ENCODE peak calls at places on chromosomes 3 and 15, in five cellular contexts. One of them, this sample, is unnamed.

GRCh38 chr15:48833526-48833925 is 22.7 kb upstream of the CEP152 start:
- DNase-seq in OCI-LY7: no peak
- DNase-seq in neuronal stem cell: no peak
- DNase-seq in kidney: no peak
- DNase-seq in small intestine: no peak
- DNase-seq in this sample: no peak

GRCh38 chr3:52046186-52046913 is 10.0 kb downstream of the DUSP7 start:
- DNase-seq in OCI-LY7: no peak
- DNase-seq in small intestine: no peak
- DNase-seq in neuronal stem cell: no peak
- DNase-seq in kidney: peak
- DNase-seq in this sample: no peak

GRCh38 chr15:44045661-44046060 is 149.4 kb downstream of the FRMD5 start:
- DNase-seq in kidney: no peak
- DNase-seq in OCI-LY7: no peak
- DNase-seq in neuronal stem cell: no peak
- DNase-seq in small intestine: no peak
- DNase-seq in this sample: no peak

GRCh38 chr3:172836390-172836997 is 86.0 kb downstream of the ECT2 start:
- DNase-seq in OCI-LY7: peak
- DNase-seq in neuronal stem cell: peak
- DNase-seq in kidney: no peak
- DNase-seq in small intestine: peak
- DNase-seq in this sample: peak

GRCh38 chr3:126300761-126301481 is 56.3 kb downstream of the KLF15 start:
- DNase-seq in small intestine: peak
- DNase-seq in OCI-LY7: no peak
- DNase-seq in neuronal stem cell: no peak
- DNase-seq in kidney: no peak
- DNase-seq in this sample: no peak

GRCh38 chr3:14797731-14798130 is 21.0 kb upstream of the FGD5 start:
- DNase-seq in OCI-LY7: no peak
- DNase-seq in neuronal stem cell: no peak
- DNase-seq in small intestine: no peak
- DNase-seq in kidney: no peak
- DNase-seq in this sample: no peak

GRCh38 chr3:112531358-112531781 is 30.4 kb downstream of the ATG3 start:
- DNase-seq in OCI-LY7: peak
- DNase-seq in small intestine: peak
- DNase-seq in kidney: no peak
- DNase-seq in neuronal stem cell: peak
- DNase-seq in this sample: no peak

GRCh38 chr15:90774731-90775521 is 57.8 kb downstream of the BLM start:
- DNase-seq in kidney: no peak
- DNase-seq in neuronal stem cell: no peak
- DNase-seq in OCI-LY7: no peak
- DNase-seq in small intestine: peak
- DNase-seq in this sample: no peak

GRCh38 chr15:74573987-74574386 is 33.0 kb downstream of the ARID3B start:
- DNase-seq in neuronal stem cell: no peak
- DNase-seq in OCI-LY7: no peak
- DNase-seq in kidney: no peak
- DNase-seq in small intestine: no peak
- DNase-seq in this sample: no peak

GRCh38 chr3:170470063-170471006 is 51.7 kb downstream of the CLDN11 start:
- DNase-seq in small intestine: peak
- DNase-seq in OCI-LY7: no peak
- DNase-seq in neuronal stem cell: no peak
- DNase-seq in kidney: no peak
- DNase-seq in this sample: no peak

GRCh38 chr3:94374439-94375161 is 311.7 kb downstream of the NSUN3 start:
- DNase-seq in neuronal stem cell: no peak
- DNase-seq in kidney: no peak
- DNase-seq in small intestine: no peak
- DNase-seq in OCI-LY7: no peak
- DNase-seq in this sample: no peak

GRCh38 chr15:45640610-45641009 is 5.8 kb downstream of the SQOR start:
- DNase-seq in neuronal stem cell: no peak
- DNase-seq in OCI-LY7: no peak
- DNase-seq in kidney: no peak
- DNase-seq in small intestine: peak
- DNase-seq in this sample: no peak

GRCh38 chr3:14235003-14235876 is 56.6 kb downstream of the LSM3 start:
- DNase-seq in OCI-LY7: no peak
- DNase-seq in neuronal stem cell: no peak
- DNase-seq in kidney: no peak
- DNase-seq in small intestine: peak
- DNase-seq in this sample: peak

GRCh38 chr3:39781632-39782031 is 27.8 kb upstream of the MYRIP start:
- DNase-seq in neuronal stem cell: no peak
- DNase-seq in kidney: no peak
- DNase-seq in OCI-LY7: no peak
- DNase-seq in small intestine: no peak
- DNase-seq in this sample: no peak

GRCh38 chr15:63994073-63994600 is 52.1 kb downstream of the DAPK2 start:
- DNase-seq in OCI-LY7: no peak
- DNase-seq in neuronal stem cell: no peak
- DNase-seq in kidney: no peak
- DNase-seq in small intestine: no peak
- DNase-seq in this sample: no peak

GRCh38 chr3:155327430-155327829 is 33.9 kb upstream of the STRIT1 start:
- DNase-seq in small intestine: no peak
- DNase-seq in kidney: no peak
- DNase-seq in neuronal stem cell: no peak
- DNase-seq in OCI-LY7: no peak
- DNase-seq in this sample: no peak

GRCh38 chr3:123430266-123430665 is 18.6 kb downstream of the ADCY5 start:
- DNase-seq in OCI-LY7: no peak
- DNase-seq in neuronal stem cell: no peak
- DNase-seq in kidney: no peak
- DNase-seq in small intestine: no peak
- DNase-seq in this sample: no peak

GRCh38 chr15:82571722-82572222 is 31.5 kb upstream of the RPS17 start:
- DNase-seq in small intestine: no peak
- DNase-seq in neuronal stem cell: peak
- DNase-seq in OCI-LY7: no peak
- DNase-seq in kidney: peak
- DNase-seq in this sample: peak

GRCh38 chr15:61879219-61879618 is 181.0 kb downstream of the VPS13C start:
- DNase-seq in OCI-LY7: no peak
- DNase-seq in neuronal stem cell: no peak
- DNase-seq in small intestine: peak
- DNase-seq in kidney: peak
- DNase-seq in this sample: no peak

GRCh38 chr3:31106204-31106603 is 211.7 kb upstream of the GADL1 start:
- DNase-seq in kidney: no peak
- DNase-seq in neuronal stem cell: no peak
- DNase-seq in small intestine: no peak
- DNase-seq in OCI-LY7: peak
- DNase-seq in this sample: no peak

GRCh38 chr3:183472155-183472554 is 43.7 kb upstream of the MCF2L2 start:
- DNase-seq in kidney: no peak
- DNase-seq in neuronal stem cell: no peak
- DNase-seq in OCI-LY7: no peak
- DNase-seq in small intestine: no peak
- DNase-seq in this sample: no peak

GRCh38 chr15:63233667-63234419 is 43.6 kb upstream of the APH1B start:
- DNase-seq in small intestine: no peak
- DNase-seq in neuronal stem cell: no peak
- DNase-seq in kidney: no peak
- DNase-seq in OCI-LY7: no peak
- DNase-seq in this sample: no peak

GRCh38 chr3:184234224-184234623 is 4.8 kb downstream of the VWA5B2 start:
- DNase-seq in OCI-LY7: peak
- DNase-seq in neuronal stem cell: no peak
- DNase-seq in kidney: peak
- DNase-seq in small intestine: no peak
- DNase-seq in this sample: no peak

GRCh38 chr3:194841515-194841841 is 155.8 kb downstream of the FAM43A start:
- DNase-seq in neuronal stem cell: no peak
- DNase-seq in OCI-LY7: no peak
- DNase-seq in kidney: no peak
- DNase-seq in small intestine: no peak
- DNase-seq in this sample: no peak

GRCh38 chr3:51389423-51390183 is 1.5 kb upstream of the RBM15B start:
- DNase-seq in kidney: peak
- DNase-seq in OCI-LY7: peak
- DNase-seq in small intestine: peak
- DNase-seq in neuronal stem cell: no peak
- DNase-seq in this sample: peak